ENCODE peak calls at places on chromosomes 1 and 21, in seven cellular contexts. A, T, X, O, Y, Z and K are unnamed samples. For H3K36me3, the result is how much of the 10 kb centered on the place peaks cover.

GRCh38 chr1:101293461-101294045 is 56.7 kb downstream of the S1PR1 start:
- DNase-seq in A (no peak), T (no peak), X (no peak), O (peak), Y (no peak), Z (no peak), K (peak)

GRCh38 chr1:110494522-110495406 is 24.2 kb downstream of the KCNA10 start:
- DNase-seq in A (no peak), T (no peak), X (no peak), O (no peak), Y (no peak), Z (no peak), K (no peak)

GRCh38 chr1:106962591-106962990 is 93.9 kb upstream of the PRMT6 start:
- DNase-seq in A (no peak), T (no peak), X (no peak), O (no peak), Y (no peak), Z (no peak), K (no peak)

GRCh38 chr1:240946926-240947325 is 335.0 kb upstream of the GREM2 start:
- DNase-seq in A (no peak), T (no peak), X (no peak), O (peak), Y (no peak), Z (no peak), K (no peak)

GRCh38 chr1:41615316-41615715 is 130.8 kb upstream of the EDN2 start:
- DNase-seq in A (no peak), T (no peak), X (no peak), O (no peak), Y (no peak), Z (no peak), K (no peak)

GRCh38 chr1:235532350-235532749 is 28.1 kb upstream of the B3GALNT2 start:
- DNase-seq in A (no peak), T (no peak), X (no peak), O (peak), Y (peak), Z (no peak), K (no peak)

GRCh38 chr21:44516828-44517174 is 23.2 kb downstream of the KRTAP10-1 start:
- DNase-seq in A (no peak), T (no peak), X (no peak), O (no peak), Y (no peak), Z (no peak), K (no peak)

GRCh38 chr1:194476351-194476750 is 1289.9 kb upstream of the B3GALT2 start:
- DNase-seq in A (no peak), T (no peak), X (no peak), O (no peak), Y (no peak), Z (no peak), K (no peak)

GRCh38 chr1:37303884-37304574 is 170.4 kb upstream of the ZC3H12A start:
- DNase-seq in A (no peak), T (no peak), X (no peak), O (no peak), Y (no peak), Z (no peak), K (no peak)

GRCh38 chr1:205715628-205716027 is 34.4 kb downstream of the NUCKS1 start:
- DNase-seq in A (no peak), T (no peak), X (no peak), O (no peak), Y (no peak), Z (no peak), K (no peak)

GRCh38 chr1:17128361-17128760 is 9.1 kb upstream of the PADI2 start:
- DNase-seq in A (no peak), T (no peak), X (no peak), O (peak), Y (peak), Z (no peak), K (no peak)

GRCh38 chr21:20739421-20739820 is 258.8 kb upstream of the NCAM2 start:
- DNase-seq in A (no peak), T (no peak), X (no peak), O (no peak), Y (no peak), Z (no peak), K (no peak)

GRCh38 chr1:30847358-30847972 is 61.1 kb downstream of the SDC3 start:
- DNase-seq in A (no peak), T (peak), X (peak), O (peak), Y (no peak), Z (no peak), K (no peak)

GRCh38 chr1:193356249-193356648 is 169.8 kb upstream of the B3GALT2 start:
- DNase-seq in A (no peak), T (peak), X (no peak), O (no peak), Y (no peak), Z (no peak), K (no peak)

GRCh38 chr21:46561448-46562095 is 43.3 kb downstream of the S100B start:
- DNase-seq in A (no peak), T (no peak), X (no peak), O (no peak), Y (no peak), Z (no peak), K (no peak)

GRCh38 chr1:4527819-4528218 is 126.6 kb upstream of the AJAP1 start:
- DNase-seq in A (no peak), T (no peak), X (no peak), O (no peak), Y (no peak), Z (no peak), K (no peak)

GRCh38 chr1:91742848-91743292 is 143.1 kb downstream of the TGFBR3 start:
- DNase-seq in A (no peak), T (peak), X (peak), O (peak), Y (no peak), Z (no peak), K (no peak)

GRCh38 chr1:38786040-38786436 is 73.5 kb downstream of the RRAGC start:
- DNase-seq in A (no peak), T (no peak), X (no peak), O (no peak), Y (no peak), Z (no peak), K (no peak)
- H3K36me3 ChIP-seq in A (under half), T (under half), X (under half), O (under half), Y (under half), Z (under half), K (under half)

GRCh38 chr1:204401747-204402146 is 9.9 kb downstream of the PPP1R15B start:
- DNase-seq in A (no peak), T (no peak), X (no peak), O (no peak), Y (no peak), Z (no peak), K (no peak)
- H3K36me3 ChIP-seq in A (under half), T (half or more), X (under half), O (half or more), Y (under half), Z (half or more), K (under half)

GRCh38 chr1:145750444-145750843 is 31.1 kb downstream of the CD160 start:
- DNase-seq in A (no peak), T (no peak), X (no peak), O (no peak), Y (no peak), Z (no peak), K (no peak)
- H3K36me3 ChIP-seq in A (half or more), T (half or more), X (under half), O (under half), Y (under half), Z (half or more), K (under half)

DNA sequence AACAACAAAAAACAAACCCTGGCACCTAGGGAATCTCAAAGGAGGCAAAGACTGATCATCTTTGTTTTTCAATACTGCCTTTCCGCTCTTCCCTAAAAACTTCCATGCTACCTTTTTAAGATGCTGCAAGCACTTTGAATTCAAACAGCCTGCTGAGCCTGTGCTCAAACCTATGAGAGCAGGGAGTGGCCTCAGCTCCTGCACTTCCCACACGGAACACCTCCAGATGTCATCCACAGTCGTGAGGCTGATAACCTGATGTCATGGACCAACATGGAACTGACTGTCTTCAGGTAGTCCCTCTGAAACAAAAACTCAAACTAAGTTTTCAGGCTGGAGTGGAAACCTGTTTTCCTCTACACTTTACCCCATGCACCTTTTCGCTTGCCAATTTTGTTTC is 46.8 kb downstream of the DESI2 start:
- DNase-seq in A (no peak), T (no peak), X (no peak), O (no peak), Y (no peak), Z (no peak), K (no peak)
- H3K36me3 ChIP-seq in A (under half), T (half or more), X (under half), O (under half), Y (under half), Z (half or more), K (under half)

DNA sequence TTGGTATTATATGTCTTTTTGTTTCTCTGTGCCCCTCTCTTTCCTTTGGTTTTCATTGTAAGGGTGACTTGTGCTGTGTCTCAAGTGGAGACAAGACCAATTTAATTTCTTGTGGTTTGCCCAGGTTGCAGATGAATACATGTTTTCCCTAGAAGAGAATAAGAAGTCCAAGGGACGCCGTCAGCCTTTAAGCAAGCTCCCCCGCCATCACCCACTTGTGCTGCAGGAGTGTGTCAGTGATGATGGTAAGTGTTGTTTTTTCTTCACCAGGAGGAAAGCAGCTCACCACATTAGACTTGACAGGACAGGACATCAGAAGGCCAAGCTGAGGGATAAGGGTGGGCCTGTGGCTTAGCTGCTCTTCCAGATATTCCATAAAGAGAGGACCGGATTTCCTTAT is 23.8 kb upstream of the ST3GAL3 start:
- DNase-seq in A (no peak), T (no peak), X (no peak), O (no peak), Y (no peak), Z (no peak), K (no peak)
- H3K36me3 ChIP-seq in A (half or more), T (half or more), X (under half), O (half or more), Y (under half), Z (half or more), K (under half)

GRCh38 chr1:93136445-93136844 is 43.8 kb downstream of the TMED5 start:
- DNase-seq in A (no peak), T (no peak), X (no peak), O (no peak), Y (no peak), Z (no peak), K (no peak)
- H3K36me3 ChIP-seq in A (under half), T (half or more), X (under half), O (under half), Y (half or more), Z (half or more), K (under half)

DNA sequence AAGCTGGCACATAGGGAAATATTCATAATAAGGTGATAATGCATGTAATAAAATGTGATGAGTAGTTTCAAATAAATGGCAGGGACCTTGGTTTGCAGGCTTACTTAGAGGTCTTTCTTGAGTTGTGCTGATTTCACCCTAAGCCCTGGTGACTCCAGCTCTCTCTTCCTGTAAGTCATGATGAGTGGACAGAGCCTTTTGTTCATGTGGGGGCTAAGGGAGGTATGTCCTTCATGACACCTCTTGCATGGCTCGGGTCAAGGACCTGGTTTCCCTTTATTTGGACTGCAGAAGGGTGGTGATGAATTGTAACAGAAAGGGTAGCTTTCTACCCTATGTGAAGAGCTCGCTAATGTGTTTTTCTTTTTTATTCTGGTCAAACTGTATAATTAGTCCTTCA is 166.8 kb downstream of the GABPA start:
- DNase-seq in A (no peak), T (no peak), X (no peak), O (no peak), Y (no peak), Z (no peak), K (no peak)
- H3K36me3 ChIP-seq in A (under half), T (under half), X (under half), O (under half), Y (under half), Z (under half), K (under half)

GRCh38 chr21:36512971-36513370 is 33.0 kb upstream of the CLDN14 start:
- DNase-seq in A (no peak), T (no peak), X (no peak), O (no peak), Y (no peak), Z (no peak), K (no peak)
- H3K36me3 ChIP-seq in A (under half), T (under half), X (under half), O (under half), Y (under half), Z (under half), K (under half)